ENCODE peak calls at places on chromosomes 12 and 14, in six cellular contexts. I is stimulated activated CD8-positive, alpha-beta memory T cell treated with anti-CD3 and anti-CD28 coated beads, Interleukin-2, amount 100 ng/mL, for 1 hour; K is PC-3; S is GM20000; F is type B pancreatic cell; L is Peyer's patch. G is an unnamed sample.

GRCh38 chr12:76038176-76038575 is 6.6 kb upstream of the PHLDA1 start:
- DNase-seq in S (no peak), K (peak), F (no peak), L (no peak), I (no peak), G (no peak)

GRCh38 chr12:42291680-42292079 is 34.2 kb downstream of the ZCRB1 start:
- DNase-seq in I (no peak), K (no peak), S (no peak), L (no peak), F (no peak), G (no peak)

GRCh38 chr12:46179693-46180452 is 89.0 kb downstream of the SLC38A1 start:
- DNase-seq in K (no peak), L (peak), S (peak), I (no peak), F (no peak), G (no peak)

GRCh38 chr12:57838594-57839302 is 7.8 kb downstream of the CTDSP2 start:
- DNase-seq in F (no peak), L (no peak), I (no peak), K (no peak), S (no peak), G (no peak)

GRCh38 chr12:120944645-120945217 is 33.6 kb upstream of the HNF1A start:
- DNase-seq in L (peak), K (peak), F (no peak), I (peak), S (peak), G (no peak)

GRCh38 chr12:65490193-65490592 is 211.7 kb downstream of the MSRB3 start:
- DNase-seq in F (no peak), L (no peak), S (no peak), K (peak), I (no peak), G (no peak)

GRCh38 chr14:22264759-22265158 is 324.3 kb downstream of the DAD1 start:
- DNase-seq in I (no peak), L (no peak), S (no peak), F (no peak), K (no peak), G (no peak)

GRCh38 chr14:90409209-90409730 is 12.4 kb downstream of the CALM1 start:
- DNase-seq in F (no peak), L (no peak), K (peak), S (no peak), I (no peak), G (no peak)

GRCh38 chr14:90159147-90159546 is 97.2 kb upstream of the PSMC1 start:
- DNase-seq in I (no peak), S (no peak), L (no peak), K (no peak), F (no peak), G (no peak)

GRCh38 chr12:79885956-79886490 is 48.9 kb downstream of the PPP1R12A start:
- DNase-seq in L (no peak), F (no peak), S (no peak), I (no peak), K (no peak), G (no peak)

GRCh38 chr14:103896578-103896977 is 31.7 kb upstream of the TDRD9 start:
- DNase-seq in S (peak), F (no peak), I (no peak), K (no peak), L (no peak), G (no peak)

GRCh38 chr12:74816398-74817175 is 279.0 kb downstream of the ATXN7L3B start:
- DNase-seq in I (no peak), L (no peak), K (no peak), F (no peak), S (no peak), G (no peak)

G was measured in NCI-H2081 treated with DMSO at 0.1 percent for 48 hours.